ENCODE peak calls at places on chromosome 10, in six cellular contexts. One of them, this sample, is unnamed. For H3K36me3, the result is how much of the 10 kb centered on the place peaks cover.

GRCh38 chr10:8618834-8619233 is 564.3 kb downstream of the GATA3 start:
- DNase-seq in lower lobe of right lung: no peak
- DNase-seq in HCT116: no peak
- DNase-seq in iPS DF 6.9: no peak
- DNase-seq in H1: no peak
- DNase-seq in ovary: no peak
- DNase-seq in this sample: no peak

GRCh38 chr10:110995301-110995700 is 75.9 kb downstream of the SHOC2 start:
- DNase-seq in lower lobe of right lung: no peak
- DNase-seq in HCT116: no peak
- DNase-seq in iPS DF 6.9: no peak
- DNase-seq in H1: no peak
- DNase-seq in ovary: no peak
- DNase-seq in this sample: no peak

GRCh38 chr10:74063256-74063655 is 65.3 kb downstream of the VCL start:
- DNase-seq in lower lobe of right lung: no peak
- DNase-seq in HCT116: no peak
- DNase-seq in iPS DF 6.9: no peak
- DNase-seq in H1: no peak
- DNase-seq in ovary: no peak
- DNase-seq in this sample: no peak

GRCh38 chr10:103874730-103875129 is 19.4 kb upstream of the SH3PXD2A start:
- DNase-seq in lower lobe of right lung: no peak
- DNase-seq in HCT116: no peak
- DNase-seq in iPS DF 6.9: no peak
- DNase-seq in H1: no peak
- DNase-seq in ovary: no peak
- DNase-seq in this sample: no peak

GRCh38 chr10:11874568-11875182 is 51.5 kb downstream of the PROSER2 start:
- DNase-seq in lower lobe of right lung: no peak
- DNase-seq in HCT116: peak
- DNase-seq in iPS DF 6.9: peak
- DNase-seq in H1: peak
- DNase-seq in ovary: peak
- DNase-seq in this sample: no peak

GRCh38 chr10:29328988-29329387 is 40.1 kb downstream of the LYZL1 start:
- DNase-seq in lower lobe of right lung: no peak
- DNase-seq in HCT116: no peak
- DNase-seq in iPS DF 6.9: no peak
- DNase-seq in H1: no peak
- DNase-seq in ovary: no peak
- DNase-seq in this sample: no peak

GRCh38 chr10:125093199-125093841 is 67.0 kb downstream of the CTBP2 start:
- DNase-seq in lower lobe of right lung: peak
- DNase-seq in HCT116: no peak
- DNase-seq in iPS DF 6.9: no peak
- DNase-seq in H1: no peak
- DNase-seq in ovary: peak
- DNase-seq in this sample: no peak

GRCh38 chr10:17425584-17426262 is 28.7 kb downstream of the ST8SIA6 start:
- DNase-seq in lower lobe of right lung: no peak
- DNase-seq in HCT116: no peak
- DNase-seq in iPS DF 6.9: no peak
- DNase-seq in H1: peak
- DNase-seq in ovary: no peak
- DNase-seq in this sample: no peak

GRCh38 chr10:21363087-21363752 is 162.3 kb downstream of the SKIDA1 start:
- DNase-seq in lower lobe of right lung: no peak
- DNase-seq in HCT116: no peak
- DNase-seq in iPS DF 6.9: no peak
- DNase-seq in H1: no peak
- DNase-seq in ovary: no peak
- DNase-seq in this sample: peak

GRCh38 chr10:58319599-58319998 is 15.2 kb upstream of the UBE2D1 start:
- DNase-seq in lower lobe of right lung: no peak
- DNase-seq in HCT116: no peak
- DNase-seq in iPS DF 6.9: no peak
- DNase-seq in H1: no peak
- DNase-seq in ovary: no peak
- DNase-seq in this sample: no peak

GRCh38 chr10:70564113-70564725 is 38.3 kb downstream of the PRF1 start:
- DNase-seq in lower lobe of right lung: no peak
- DNase-seq in HCT116: no peak
- DNase-seq in iPS DF 6.9: no peak
- DNase-seq in H1: no peak
- DNase-seq in ovary: peak
- DNase-seq in this sample: no peak

GRCh38 chr10:75410135-75410787 is 8.7 kb upstream of the ZNF503 start:
- DNase-seq in lower lobe of right lung: no peak
- DNase-seq in HCT116: no peak
- DNase-seq in iPS DF 6.9: no peak
- DNase-seq in H1: no peak
- DNase-seq in ovary: peak
- DNase-seq in this sample: no peak

GRCh38 chr10:119391430-119392313 is 150.8 kb downstream of the RGS10 start:
- DNase-seq in lower lobe of right lung: no peak
- DNase-seq in HCT116: no peak
- DNase-seq in iPS DF 6.9: no peak
- DNase-seq in H1: no peak
- DNase-seq in ovary: no peak
- DNase-seq in this sample: no peak

GRCh38 chr10:85098835-85099521 is 770.6 kb downstream of the CCSER2 start:
- DNase-seq in lower lobe of right lung: no peak
- DNase-seq in HCT116: no peak
- DNase-seq in iPS DF 6.9: no peak
- DNase-seq in H1: no peak
- DNase-seq in ovary: no peak
- DNase-seq in this sample: no peak

GRCh38 chr10:110429301-110429700 is 68.4 kb upstream of the DUSP5 start:
- DNase-seq in lower lobe of right lung: no peak
- DNase-seq in HCT116: no peak
- DNase-seq in iPS DF 6.9: no peak
- DNase-seq in H1: no peak
- DNase-seq in ovary: no peak
- DNase-seq in this sample: no peak

GRCh38 chr10:96587255-96588059 is 645 bp upstream of the TM9SF3 start:
- DNase-seq in lower lobe of right lung: no peak
- DNase-seq in HCT116: peak
- DNase-seq in iPS DF 6.9: no peak
- DNase-seq in H1: no peak
- DNase-seq in ovary: no peak
- DNase-seq in this sample: peak

GRCh38 chr10:117616179-117616578 is 73.6 kb downstream of the EMX2 start:
- DNase-seq in lower lobe of right lung: no peak
- DNase-seq in HCT116: no peak
- DNase-seq in iPS DF 6.9: no peak
- DNase-seq in H1: no peak
- DNase-seq in ovary: no peak
- DNase-seq in this sample: no peak

GRCh38 chr10:31977440-31978157 is 49.0 kb upstream of the ARHGAP12 start:
- DNase-seq in lower lobe of right lung: no peak
- DNase-seq in HCT116: no peak
- DNase-seq in iPS DF 6.9: no peak
- DNase-seq in H1: no peak
- DNase-seq in ovary: no peak
- DNase-seq in this sample: no peak

GRCh38 chr10:59885430-59886134 is 20.8 kb downstream of the CCDC6 start:
- DNase-seq in lower lobe of right lung: no peak
- DNase-seq in HCT116: no peak
- DNase-seq in iPS DF 6.9: no peak
- DNase-seq in H1: no peak
- DNase-seq in ovary: no peak
- DNase-seq in this sample: peak

GRCh38 chr10:14200645-14201534 is 129.8 kb downstream of the FRMD4A start:
- DNase-seq in lower lobe of right lung: no peak
- DNase-seq in HCT116: no peak
- DNase-seq in iPS DF 6.9: peak
- DNase-seq in H1: peak
- DNase-seq in ovary: no peak
- DNase-seq in this sample: no peak

GRCh38 chr10:73771722-73772279 is 10.0 kb upstream of the CHCHD1 start:
- DNase-seq in lower lobe of right lung: peak
- DNase-seq in HCT116: peak
- DNase-seq in iPS DF 6.9: peak
- DNase-seq in H1: no peak
- DNase-seq in ovary: peak
- DNase-seq in this sample: no peak

GRCh38 chr10:115049318-115049717 is 43.8 kb upstream of the ATRNL1 start:
- DNase-seq in lower lobe of right lung: no peak
- DNase-seq in HCT116: no peak
- DNase-seq in iPS DF 6.9: no peak
- DNase-seq in H1: no peak
- DNase-seq in ovary: no peak
- DNase-seq in this sample: no peak

GRCh38 chr10:30436200-30436599 is 2.2 kb downstream of the MAP3K8 start:
- DNase-seq in lower lobe of right lung: no peak
- DNase-seq in HCT116: no peak
- DNase-seq in iPS DF 6.9: no peak
- DNase-seq in H1: no peak
- DNase-seq in ovary: no peak
- DNase-seq in this sample: no peak

GRCh38 chr10:27744478-27745379 is 890 bp downstream of the MKX start:
- DNase-seq in lower lobe of right lung: peak
- DNase-seq in HCT116: no peak
- DNase-seq in iPS DF 6.9: no peak
- DNase-seq in H1: peak
- DNase-seq in ovary: peak
- DNase-seq in this sample: no peak

GRCh38 chr10:68231106-68231901 is 609 bp downstream of the ATOH7 start:
- DNase-seq in lower lobe of right lung: peak
- DNase-seq in HCT116: peak
- DNase-seq in iPS DF 6.9: peak
- DNase-seq in H1: peak
- DNase-seq in ovary: peak
- DNase-seq in this sample: peak

GRCh38 chr10:110793887-110794286 is 77.8 kb upstream of the PDCD4 start:
- DNase-seq in lower lobe of right lung: no peak
- DNase-seq in HCT116: no peak
- DNase-seq in iPS DF 6.9: no peak
- DNase-seq in H1: no peak
- DNase-seq in ovary: no peak
- DNase-seq in this sample: no peak

GRCh38 chr10:30587522-30588031 is 42.0 kb downstream of the LYZL2 start:
- DNase-seq in lower lobe of right lung: peak
- DNase-seq in HCT116: no peak
- DNase-seq in iPS DF 6.9: no peak
- DNase-seq in H1: peak
- DNase-seq in ovary: no peak
- DNase-seq in this sample: no peak

GRCh38 chr10:129404091-129404490 is 63.0 kb upstream of the MGMT start:
- DNase-seq in lower lobe of right lung: no peak
- DNase-seq in HCT116: no peak
- DNase-seq in iPS DF 6.9: no peak
- DNase-seq in H1: no peak
- DNase-seq in ovary: no peak
- DNase-seq in this sample: no peak
- H3K36me3 ChIP-seq in lower lobe of right lung: under half
- H3K36me3 ChIP-seq in HCT116: under half
- H3K36me3 ChIP-seq in iPS DF 6.9: under half
- H3K36me3 ChIP-seq in H1: under half
- H3K36me3 ChIP-seq in ovary: under half
- H3K36me3 ChIP-seq in this sample: under half

GRCh38 chr10:3133948-3134347 is 38.6 kb downstream of the PITRM1 start:
- DNase-seq in lower lobe of right lung: no peak
- DNase-seq in HCT116: no peak
- DNase-seq in iPS DF 6.9: no peak
- DNase-seq in H1: no peak
- DNase-seq in ovary: no peak
- DNase-seq in this sample: no peak
- H3K36me3 ChIP-seq in lower lobe of right lung: half or more
- H3K36me3 ChIP-seq in HCT116: half or more
- H3K36me3 ChIP-seq in iPS DF 6.9: half or more
- H3K36me3 ChIP-seq in H1: half or more
- H3K36me3 ChIP-seq in ovary: under half
- H3K36me3 ChIP-seq in this sample: under half

DNA sequence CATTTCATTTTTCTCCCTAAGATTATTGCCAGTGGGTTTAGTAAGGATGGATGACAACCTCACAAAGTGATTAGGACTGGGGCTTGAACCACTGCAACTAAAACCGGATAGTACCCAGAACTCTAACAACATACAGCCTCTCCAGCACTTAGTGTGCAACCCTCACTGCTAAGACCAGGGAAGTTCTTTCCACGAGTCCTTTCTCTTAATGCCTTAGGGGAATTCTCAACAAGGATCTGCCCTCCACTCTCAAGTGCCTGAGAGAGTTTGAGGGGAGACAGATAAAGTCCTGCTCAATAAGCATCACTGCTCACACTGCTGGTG is 104.6 kb downstream of the NRP1 start:
- DNase-seq in lower lobe of right lung: no peak
- DNase-seq in HCT116: no peak
- DNase-seq in iPS DF 6.9: no peak
- DNase-seq in H1: no peak
- DNase-seq in ovary: no peak
- DNase-seq in this sample: no peak
- H3K36me3 ChIP-seq in lower lobe of right lung: under half
- H3K36me3 ChIP-seq in HCT116: under half
- H3K36me3 ChIP-seq in iPS DF 6.9: under half
- H3K36me3 ChIP-seq in H1: under half
- H3K36me3 ChIP-seq in ovary: under half
- H3K36me3 ChIP-seq in this sample: under half

DNA sequence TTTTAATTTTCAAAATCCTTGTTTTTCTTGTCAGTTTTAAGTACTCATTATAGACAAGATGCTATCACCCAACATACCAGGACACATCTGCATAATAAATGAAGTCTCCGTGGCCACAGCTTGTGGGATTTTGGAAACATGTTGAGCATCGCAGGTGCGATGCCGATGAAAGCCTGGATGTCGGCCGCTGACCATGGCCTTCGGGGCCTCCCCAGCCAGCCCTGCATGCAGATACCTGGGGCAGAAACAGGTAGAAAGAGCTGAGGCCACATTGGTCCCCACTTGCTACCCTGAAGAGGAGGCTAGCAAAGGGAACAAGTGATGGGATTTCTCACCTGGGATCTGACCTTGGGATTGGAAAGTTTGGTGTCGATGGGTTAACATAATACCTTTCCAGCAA is 123.8 kb downstream of the DOCK1 start:
- DNase-seq in lower lobe of right lung: no peak
- DNase-seq in HCT116: no peak
- DNase-seq in iPS DF 6.9: no peak
- DNase-seq in H1: no peak
- DNase-seq in ovary: no peak
- DNase-seq in this sample: peak
- H3K36me3 ChIP-seq in lower lobe of right lung: half or more
- H3K36me3 ChIP-seq in HCT116: under half
- H3K36me3 ChIP-seq in iPS DF 6.9: under half
- H3K36me3 ChIP-seq in H1: under half
- H3K36me3 ChIP-seq in ovary: under half
- H3K36me3 ChIP-seq in this sample: under half

This sample was measured in Peyer's patch.